ENCODE peak calls at places on chromosome 19, in ten cellular contexts. P is left lung; B is CD8-positive, alpha-beta T cell; Q is choroid plexus epithelial cell; T is GM12865; H is HFF-Myc; J is fibroblast of lung; X is endothelial cell of umbilical vein; U is psoas muscle; O is GM13977. A is an unnamed sample.

GRCh38 chr19:54142166-54142780 is 4.7 kb downstream of the CNOT3 start:
- DNase-seq in U (no peak), X (no peak), P (no peak), O (no peak), B (no peak), T (no peak), H (no peak), J (peak; percentile 29), Q (no peak), A (no peak)

GRCh38 chr19:5961969-5962945 is 15.7 kb downstream of the RANBP3 start:
- DNase-seq in J (peak; percentile 23), T (no peak), P (no peak), X (peak; percentile 93), B (peak; percentile 93), U (no peak), H (no peak), O (no peak), Q (peak; percentile 95), A (no peak)

GRCh38 chr19:51809787-51810186 is 14.8 kb downstream of the FPR3 start:
- DNase-seq in T (no peak), H (no peak), P (no peak), J (no peak), X (no peak), U (no peak), O (no peak), B (no peak), Q (peak; percentile 41), A (no peak)

GRCh38 chr19:42074513-42075363 is 1.2 kb upstream of the ZNF574 start:
- DNase-seq in O (peak; percentile 61), B (no peak), T (peak; percentile 70), X (no peak), H (no peak), Q (no peak), J (no peak), P (peak; percentile 75), U (no peak), A (peak; percentile 53)

GRCh38 chr19:36041831-36042230 is 9.2 kb upstream of the CLIP3 start:
- DNase-seq in X (peak; percentile 10), H (peak; percentile 38), U (no peak), Q (peak; percentile 94), P (no peak), O (no peak), B (no peak), T (no peak), J (peak; percentile 83), A (no peak)

GRCh38 chr19:13152356-13152853 is 2.2 kb downstream of the IER2 start:
- DNase-seq in U (no peak), T (no peak), P (no peak), O (no peak), B (no peak), J (no peak), Q (no peak), H (no peak), X (no peak), A (no peak)

GRCh38 chr19:13018037-13018914 is 23.0 kb downstream of the NFIX start:
- DNase-seq in X (peak; percentile 38), T (no peak), Q (no peak), U (peak; percentile 84), P (peak; percentile 78), J (peak; percentile 80), B (no peak), H (no peak), O (no peak), A (no peak)

GRCh38 chr19:3651684-3652083 is 25.1 kb upstream of the CACTIN start:
- DNase-seq in T (no peak), U (no peak), X (no peak), O (no peak), J (no peak), B (no peak), P (no peak), Q (no peak), H (no peak), A (no peak)

GRCh38 chr19:58304255-58304654 is 922 bp upstream of the ERVK3-1 start:
- DNase-seq in H (no peak), P (no peak), Q (no peak), J (no peak), O (no peak), X (no peak), T (no peak), U (no peak), B (no peak), A (no peak)

GRCh38 chr19:47544075-47544474 is 28.9 kb downstream of the ZNF541 start:
- DNase-seq in U (no peak), J (no peak), Q (no peak), H (no peak), B (no peak), T (no peak), P (no peak), O (no peak), X (no peak), A (no peak)

GRCh38 chr19:2804156-2805004 is 15.3 kb upstream of the ZNF554 start:
- DNase-seq in Q (no peak), J (no peak), B (no peak), O (no peak), P (peak; percentile 57), X (no peak), H (no peak), T (no peak), U (no peak), A (no peak)

GRCh38 chr19:50008532-50008931 is 16.6 kb downstream of the VRK3 start:
- DNase-seq in B (no peak), O (no peak), U (no peak), P (peak; percentile 39), T (no peak), X (no peak), H (no peak), J (no peak), Q (peak; percentile 23), A (no peak)

GRCh38 chr19:45506246-45506990 is 861 bp upstream of the VASP start:
- DNase-seq in B (peak; percentile 97), U (peak; percentile 97), X (peak; percentile 88), Q (peak; percentile 92), P (peak; percentile 100), T (peak; percentile 96), J (peak; percentile 91), H (no peak), O (peak; percentile 95), A (peak; percentile 93)

GRCh38 chr19:12899891-12900518 is 9.0 kb downstream of the GCDH start:
- DNase-seq in B (no peak), P (no peak), U (no peak), T (peak; percentile 87), O (peak; percentile 83), J (no peak), X (no peak), H (no peak), Q (no peak), A (peak; percentile 82)

DNA sequence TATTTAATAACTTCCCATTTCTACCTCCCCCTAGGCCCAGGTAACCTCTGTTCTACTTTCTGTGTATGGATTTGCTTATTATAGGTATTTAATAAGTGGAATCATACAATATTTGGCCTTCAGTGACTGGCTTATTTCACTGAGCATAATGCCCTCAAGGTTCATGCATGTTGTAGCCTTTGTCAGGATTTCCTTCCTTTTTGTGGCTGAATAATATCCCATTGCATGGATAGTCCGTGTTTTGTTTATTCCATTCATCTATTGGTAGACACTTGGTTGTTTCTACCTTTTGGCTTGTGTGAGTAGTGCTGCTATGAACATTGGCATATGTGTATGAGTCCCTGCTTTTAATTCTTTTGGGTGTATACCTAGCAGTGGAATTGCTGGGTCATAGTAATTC is 9.4 kb downstream of the HNRNPM start:
- DNase-seq in Q (no peak), U (no peak), P (no peak), B (no peak), X (peak; percentile 24), H (no peak), J (no peak), T (no peak), O (no peak), A (no peak)
- TF ChIP-seq CTCF in Q (no peak), U (no peak), P (no peak), B (no peak), X (no peak), H (no peak), J (no peak), T (no peak), O (no peak), A (no peak)

GRCh38 chr19:48841571-48841970 is 5.3 kb upstream of the HSD17B14 start:
- DNase-seq in T (no peak), P (no peak), J (no peak), U (no peak), X (no peak), H (no peak), Q (no peak), O (no peak), B (no peak), A (no peak)

GRCh38 chr19:48841047-48841446 is 4.8 kb upstream of the HSD17B14 start:
- DNase-seq in P (peak; percentile 72), U (no peak), J (no peak), X (no peak), O (no peak), T (no peak), B (no peak), H (no peak), Q (no peak), A (no peak)

GRCh38 chr19:48842744-48843162 is 6.5 kb upstream of the HSD17B14 start:
- DNase-seq in X (peak; percentile 62), H (no peak), Q (peak; percentile 63), J (peak; percentile 19), O (peak; percentile 66), B (peak; percentile 51), P (no peak), U (no peak), T (peak; percentile 71), A (peak; percentile 69)

GRCh38 chr19:48845384-48845783 is 9.1 kb upstream of the HSD17B14 start:
- DNase-seq in H (no peak), U (no peak), Q (no peak), B (no peak), O (no peak), X (no peak), J (no peak), T (no peak), P (no peak), A (no peak)

GRCh38 chr19:48844472-48844871 is 8.2 kb upstream of the HSD17B14 start:
- DNase-seq in X (peak; percentile 35), U (no peak), B (no peak), O (no peak), J (peak; percentile 50), T (no peak), Q (peak; percentile 65), P (no peak), H (peak; percentile 39), A (no peak)
- TF ChIP-seq CTCF in X (no peak), U (no peak), B (no peak), O (no peak), J (peak; percentile 18), T (no peak), Q (peak; percentile 21), P (no peak), H (peak; percentile 11), A (no peak)

DNA sequence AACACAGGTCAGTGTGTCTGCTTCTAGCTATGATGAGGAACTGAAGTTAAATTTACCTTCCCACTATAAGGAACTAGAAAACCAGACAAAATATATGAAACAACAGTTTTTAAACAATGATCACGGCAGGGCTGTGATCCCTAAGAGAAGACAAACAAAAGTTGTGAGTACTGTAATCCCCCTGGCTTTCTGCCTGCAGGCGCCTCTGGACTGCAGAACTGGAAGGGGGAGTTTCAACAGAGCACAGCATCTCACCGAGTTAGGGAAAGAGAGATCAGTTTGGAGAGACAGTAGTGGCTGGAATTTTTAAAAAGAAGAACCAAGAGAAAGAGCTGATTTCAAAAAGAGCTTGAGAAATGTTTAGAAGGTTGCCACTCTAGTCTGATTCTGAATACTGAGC is 475.4 kb downstream of the UQCRFS1 start:
- DNase-seq in H (no peak), O (no peak), B (no peak), T (no peak), Q (peak; percentile 10), J (no peak), U (no peak), P (no peak), X (no peak), A (no peak)
- TF ChIP-seq CTCF in H (no peak), O (no peak), B (no peak), T (no peak), Q (no peak), J (no peak), U (no peak), P (no peak), X (no peak), A (no peak)

GRCh38 chr19:28644261-28644660 is 568.7 kb downstream of the UQCRFS1 start:
- DNase-seq in X (no peak), J (no peak), U (no peak), Q (no peak), H (no peak), O (no peak), T (no peak), B (no peak), P (no peak), A (no peak)
- TF ChIP-seq CTCF in X (no peak), J (no peak), U (no peak), Q (no peak), H (no peak), O (no peak), T (no peak), B (no peak), P (no peak), A (no peak)

A was measured in GM10248.